ENCODE peak calls at places on chromosomes 13 and 19, in seven cellular contexts. N is AG20443; Y is ascending aorta; W is choroid plexus epithelial cell; F is left colon; K is NK-92 treated with Interleukin-12 subunit alpha and Interleukin-12 subunit beta, amount 100 ng/mL, for 24 hours; Q is left cardiac atrium. P is an unnamed sample.

GRCh38 chr19:16349551-16350171 is 25.0 kb downstream of the KLF2 start:
- DNase-seq in N (no peak), Y (no peak), W (peak; percentile 27), F (no peak), K (no peak), Q (no peak), P (no peak)

GRCh38 chr13:80131204-80131603 is 209.7 kb downstream of the SPRY2 start:
- DNase-seq in N (peak; percentile 75), Y (peak; percentile 78), W (peak; percentile 86), F (peak; percentile 81), K (no peak), Q (peak; percentile 87), P (peak; percentile 84)

GRCh38 chr19:30540671-30541210 is 168.6 kb downstream of the ZNF536 start:
- DNase-seq in N (no peak), Y (no peak), W (no peak), F (no peak), K (no peak), Q (no peak), P (no peak)

GRCh38 chr19:43464089-43464775 is 1.2 kb downstream of the LYPD3 start:
- DNase-seq in N (no peak), Y (peak; percentile 87), W (no peak), F (no peak), K (no peak), Q (peak; percentile 86), P (no peak)

GRCh38 chr19:5850743-5851293 is 431 bp downstream of the FUT3 start:
- DNase-seq in N (peak; percentile 58), Y (no peak), W (peak; percentile 75), F (peak; percentile 56), K (no peak), Q (peak; percentile 52), P (peak; percentile 65)

GRCh38 chr19:57099199-57099661 is 20.6 kb upstream of the USP29 start:
- DNase-seq in N (peak; percentile 89), Y (peak; percentile 65), W (peak; percentile 50), F (no peak), K (peak; percentile 7), Q (peak; percentile 79), P (peak; percentile 52)

GRCh38 chr19:35513975-35514809 is 743 bp upstream of the DMKN start:
- DNase-seq in N (peak; percentile 44), Y (no peak), W (peak; percentile 34), F (no peak), K (no peak), Q (no peak), P (peak; percentile 40)

GRCh38 chr13:112572408-112572807 is 15.5 kb downstream of the TUBGCP3 start:
- DNase-seq in N (no peak), Y (no peak), W (peak; percentile 11), F (no peak), K (no peak), Q (no peak), P (no peak)

GRCh38 chr19:46915386-46915785 is 54.6 kb downstream of the ARHGAP35 start:
- DNase-seq in N (no peak), Y (no peak), W (peak; percentile 50), F (no peak), K (no peak), Q (no peak), P (no peak)

GRCh38 chr19:53960187-53960586 is 2.5 kb upstream of the CACNG8 start:
- DNase-seq in N (no peak), Y (no peak), W (no peak), F (no peak), K (no peak), Q (no peak), P (no peak)

P was measured in fibroblast of villous mesenchyme.